ENCODE peak calls at places on chromosome 12, in six cellular contexts. One of them, this sample, is unnamed.

GRCh38 chr12:45244561-45245348 is 28.9 kb downstream of the ANO6 start:
- DNase-seq in IMR-90: peak
- DNase-seq in transverse colon: no peak
- DNase-seq in Peyer's patch: no peak
- DNase-seq in endodermal cell: no peak
- DNase-seq in heart right ventricle: no peak
- DNase-seq in this sample: no peak

GRCh38 chr12:57127101-57127709 is 1.1 kb upstream of the LRP1 start:
- DNase-seq in heart right ventricle: peak
- DNase-seq in Peyer's patch: peak
- DNase-seq in transverse colon: peak
- DNase-seq in IMR-90: no peak
- DNase-seq in endodermal cell: peak
- DNase-seq in this sample: no peak

GRCh38 chr12:54385251-54385914 is 850 bp upstream of the ZNF385A start:
- DNase-seq in IMR-90: no peak
- DNase-seq in endodermal cell: peak
- DNase-seq in Peyer's patch: no peak
- DNase-seq in heart right ventricle: no peak
- DNase-seq in transverse colon: no peak
- DNase-seq in this sample: no peak

GRCh38 chr12:131710464-131711457 is at the start of gene SFSWAP:
- DNase-seq in endodermal cell: peak
- DNase-seq in heart right ventricle: peak
- DNase-seq in Peyer's patch: peak
- DNase-seq in IMR-90: peak
- DNase-seq in transverse colon: peak
- DNase-seq in this sample: peak

GRCh38 chr12:115752913-115753726 is 524.4 kb downstream of the MED13L start:
- DNase-seq in endodermal cell: peak
- DNase-seq in IMR-90: peak
- DNase-seq in Peyer's patch: peak
- DNase-seq in transverse colon: peak
- DNase-seq in heart right ventricle: no peak
- DNase-seq in this sample: peak

GRCh38 chr12:30696486-30696885 is 817 bp upstream of the IPO8 start:
- DNase-seq in heart right ventricle: no peak
- DNase-seq in endodermal cell: peak
- DNase-seq in Peyer's patch: peak
- DNase-seq in transverse colon: no peak
- DNase-seq in IMR-90: no peak
- DNase-seq in this sample: no peak

GRCh38 chr12:108816652-108817335 is 40.6 kb downstream of the SSH1 start:
- DNase-seq in heart right ventricle: peak
- DNase-seq in IMR-90: no peak
- DNase-seq in Peyer's patch: no peak
- DNase-seq in transverse colon: peak
- DNase-seq in endodermal cell: no peak
- DNase-seq in this sample: no peak

GRCh38 chr12:13504736-13505135 is 308.2 kb downstream of the EMP1 start:
- DNase-seq in Peyer's patch: no peak
- DNase-seq in endodermal cell: no peak
- DNase-seq in IMR-90: no peak
- DNase-seq in heart right ventricle: no peak
- DNase-seq in transverse colon: no peak
- DNase-seq in this sample: no peak

GRCh38 chr12:16350682-16351081 is 3.2 kb downstream of the MGST1 start:
- DNase-seq in IMR-90: peak
- DNase-seq in endodermal cell: no peak
- DNase-seq in heart right ventricle: peak
- DNase-seq in Peyer's patch: no peak
- DNase-seq in transverse colon: no peak
- DNase-seq in this sample: peak

GRCh38 chr12:88570103-88570502 is 10.2 kb downstream of the KITLG start:
- DNase-seq in heart right ventricle: no peak
- DNase-seq in endodermal cell: peak
- DNase-seq in Peyer's patch: no peak
- DNase-seq in transverse colon: no peak
- DNase-seq in IMR-90: peak
- DNase-seq in this sample: peak

GRCh38 chr12:5736016-5736415 is 209.0 kb downstream of the ANO2 start:
- DNase-seq in transverse colon: no peak
- DNase-seq in IMR-90: no peak
- DNase-seq in heart right ventricle: no peak
- DNase-seq in endodermal cell: no peak
- DNase-seq in Peyer's patch: no peak
- DNase-seq in this sample: no peak

GRCh38 chr12:64528616-64529015 is 76.7 kb downstream of the TBK1 start:
- DNase-seq in Peyer's patch: no peak
- DNase-seq in IMR-90: peak
- DNase-seq in heart right ventricle: no peak
- DNase-seq in transverse colon: no peak
- DNase-seq in endodermal cell: peak
- DNase-seq in this sample: no peak

GRCh38 chr12:108838194-108839010 is 19.0 kb downstream of the SSH1 start:
- DNase-seq in Peyer's patch: peak
- DNase-seq in IMR-90: peak
- DNase-seq in heart right ventricle: peak
- DNase-seq in transverse colon: peak
- DNase-seq in endodermal cell: peak
- DNase-seq in this sample: peak

GRCh38 chr12:11862794-11863193 is 207.9 kb upstream of the BCL2L14 start:
- DNase-seq in IMR-90: peak
- DNase-seq in heart right ventricle: no peak
- DNase-seq in transverse colon: no peak
- DNase-seq in Peyer's patch: no peak
- DNase-seq in endodermal cell: peak
- DNase-seq in this sample: no peak

GRCh38 chr12:120181991-120182631 is 12.4 kb downstream of the GCN1 start:
- DNase-seq in heart right ventricle: no peak
- DNase-seq in endodermal cell: peak
- DNase-seq in IMR-90: peak
- DNase-seq in Peyer's patch: no peak
- DNase-seq in transverse colon: no peak
- DNase-seq in this sample: no peak

GRCh38 chr12:68839183-68840147 is 31.5 kb downstream of the MDM2 start:
- DNase-seq in Peyer's patch: no peak
- DNase-seq in IMR-90: no peak
- DNase-seq in transverse colon: no peak
- DNase-seq in heart right ventricle: no peak
- DNase-seq in endodermal cell: no peak
- DNase-seq in this sample: no peak

GRCh38 chr12:54759751-54760150 is 94.6 kb upstream of the MUCL1 start:
- DNase-seq in heart right ventricle: no peak
- DNase-seq in Peyer's patch: no peak
- DNase-seq in IMR-90: peak
- DNase-seq in transverse colon: no peak
- DNase-seq in endodermal cell: peak
- DNase-seq in this sample: peak

GRCh38 chr12:42859612-42860011 is 270.1 kb upstream of the PRICKLE1 start:
- DNase-seq in Peyer's patch: no peak
- DNase-seq in transverse colon: no peak
- DNase-seq in IMR-90: peak
- DNase-seq in heart right ventricle: no peak
- DNase-seq in endodermal cell: no peak
- DNase-seq in this sample: no peak

GRCh38 chr12:68259318-68259940 is 6.0 kb upstream of the IL22 start:
- DNase-seq in endodermal cell: no peak
- DNase-seq in transverse colon: no peak
- DNase-seq in Peyer's patch: no peak
- DNase-seq in heart right ventricle: no peak
- DNase-seq in IMR-90: peak
- DNase-seq in this sample: peak

GRCh38 chr12:91383106-91383505 is 200.5 kb upstream of the DCN start:
- DNase-seq in IMR-90: peak
- DNase-seq in heart right ventricle: no peak
- DNase-seq in Peyer's patch: no peak
- DNase-seq in transverse colon: no peak
- DNase-seq in endodermal cell: no peak
- DNase-seq in this sample: peak

GRCh38 chr12:101642115-101643067 is 47.6 kb downstream of the MYBPC1 start:
- DNase-seq in endodermal cell: peak
- DNase-seq in heart right ventricle: no peak
- DNase-seq in Peyer's patch: peak
- DNase-seq in IMR-90: no peak
- DNase-seq in transverse colon: peak
- DNase-seq in this sample: no peak

DNA sequence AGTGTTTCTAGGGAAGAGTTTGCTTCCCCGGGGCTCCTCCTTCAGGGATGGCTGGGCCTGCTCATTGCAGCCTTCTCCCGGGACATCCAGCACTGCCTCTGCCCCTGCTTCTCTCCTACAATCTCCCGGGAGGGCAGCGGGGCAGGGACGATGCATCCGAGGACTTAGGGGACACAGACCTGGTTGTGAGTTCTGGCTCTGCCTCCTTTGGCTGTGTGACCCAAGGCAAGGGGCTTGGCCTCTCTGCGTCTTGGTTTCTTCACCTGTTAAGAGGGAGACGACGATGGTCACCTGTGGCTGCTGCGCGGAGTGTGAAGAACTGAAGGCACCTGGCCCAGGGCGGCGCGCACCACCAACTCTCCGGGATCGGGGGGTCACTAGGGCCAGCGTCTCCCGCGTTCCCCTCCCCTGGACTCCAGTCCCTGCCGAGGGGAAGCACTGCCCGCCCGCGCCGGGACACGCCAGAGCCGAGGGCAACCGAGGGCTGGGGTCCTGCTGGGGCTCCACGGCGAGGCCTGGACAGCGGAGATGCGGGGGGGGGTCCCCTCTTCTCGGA is 391 bp downstream of the HVCN1 start:
- DNase-seq in transverse colon: no peak
- DNase-seq in Peyer's patch: no peak
- DNase-seq in heart right ventricle: no peak
- DNase-seq in endodermal cell: no peak
- DNase-seq in IMR-90: no peak
- DNase-seq in this sample: no peak
- H3K4me3 ChIP-seq in transverse colon: peak
- H3K4me3 ChIP-seq in Peyer's patch: peak
- H3K4me3 ChIP-seq in heart right ventricle: peak
- H3K4me3 ChIP-seq in endodermal cell: peak
- H3K4me3 ChIP-seq in IMR-90: peak
- H3K4me3 ChIP-seq in this sample: peak

GRCh38 chr12:118358008-118358359 is 14.7 kb downstream of the TAOK3 start:
- DNase-seq in transverse colon: no peak
- DNase-seq in endodermal cell: no peak
- DNase-seq in IMR-90: no peak
- DNase-seq in Peyer's patch: no peak
- DNase-seq in heart right ventricle: no peak
- DNase-seq in this sample: no peak

GRCh38 chr12:118355838-118356237 is 16.9 kb downstream of the TAOK3 start:
- DNase-seq in endodermal cell: no peak
- DNase-seq in transverse colon: no peak
- DNase-seq in Peyer's patch: no peak
- DNase-seq in IMR-90: no peak
- DNase-seq in heart right ventricle: no peak
- DNase-seq in this sample: no peak

GRCh38 chr12:118358607-118359540 is 13.8 kb downstream of the TAOK3 start:
- DNase-seq in heart right ventricle: no peak
- DNase-seq in endodermal cell: no peak
- DNase-seq in IMR-90: no peak
- DNase-seq in transverse colon: no peak
- DNase-seq in Peyer's patch: no peak
- DNase-seq in this sample: no peak

GRCh38 chr12:118356809-118357326 is 15.8 kb downstream of the TAOK3 start:
- DNase-seq in IMR-90: peak
- DNase-seq in Peyer's patch: no peak
- DNase-seq in heart right ventricle: no peak
- DNase-seq in transverse colon: no peak
- DNase-seq in endodermal cell: no peak
- DNase-seq in this sample: peak

GRCh38 chr12:118357327-118358007 is 15.2 kb downstream of the TAOK3 start:
- DNase-seq in heart right ventricle: no peak
- DNase-seq in endodermal cell: no peak
- DNase-seq in transverse colon: peak
- DNase-seq in IMR-90: peak
- DNase-seq in Peyer's patch: peak
- DNase-seq in this sample: no peak
- H3K4me3 ChIP-seq in heart right ventricle: no peak
- H3K4me3 ChIP-seq in endodermal cell: no peak
- H3K4me3 ChIP-seq in transverse colon: no peak
- H3K4me3 ChIP-seq in IMR-90: no peak
- H3K4me3 ChIP-seq in Peyer's patch: no peak
- H3K4me3 ChIP-seq in this sample: no peak

GRCh38 chr12:38138225-38139221 is 178.1 kb upstream of the ALG10B start:
- DNase-seq in Peyer's patch: peak
- DNase-seq in IMR-90: peak
- DNase-seq in endodermal cell: peak
- DNase-seq in transverse colon: peak
- DNase-seq in heart right ventricle: no peak
- DNase-seq in this sample: peak

GRCh38 chr12:38139456-38139855 is 177.1 kb upstream of the ALG10B start:
- DNase-seq in IMR-90: no peak
- DNase-seq in transverse colon: no peak
- DNase-seq in endodermal cell: no peak
- DNase-seq in heart right ventricle: no peak
- DNase-seq in Peyer's patch: no peak
- DNase-seq in this sample: no peak

GRCh38 chr12:38141239-38141638 is 175.3 kb upstream of the ALG10B start:
- DNase-seq in transverse colon: no peak
- DNase-seq in endodermal cell: no peak
- DNase-seq in Peyer's patch: no peak
- DNase-seq in IMR-90: no peak
- DNase-seq in heart right ventricle: no peak
- DNase-seq in this sample: no peak

GRCh38 chr12:38137287-38137686 is 179.3 kb upstream of the ALG10B start:
- DNase-seq in heart right ventricle: no peak
- DNase-seq in transverse colon: no peak
- DNase-seq in Peyer's patch: no peak
- DNase-seq in IMR-90: no peak
- DNase-seq in endodermal cell: no peak
- DNase-seq in this sample: no peak

GRCh38 chr12:38137716-38138115 is 178.9 kb upstream of the ALG10B start:
- DNase-seq in endodermal cell: no peak
- DNase-seq in IMR-90: no peak
- DNase-seq in heart right ventricle: no peak
- DNase-seq in Peyer's patch: no peak
- DNase-seq in transverse colon: no peak
- DNase-seq in this sample: no peak
- H3K4me3 ChIP-seq in endodermal cell: no peak
- H3K4me3 ChIP-seq in IMR-90: no peak
- H3K4me3 ChIP-seq in heart right ventricle: no peak
- H3K4me3 ChIP-seq in Peyer's patch: no peak
- H3K4me3 ChIP-seq in transverse colon: no peak
- H3K4me3 ChIP-seq in this sample: no peak

DNA sequence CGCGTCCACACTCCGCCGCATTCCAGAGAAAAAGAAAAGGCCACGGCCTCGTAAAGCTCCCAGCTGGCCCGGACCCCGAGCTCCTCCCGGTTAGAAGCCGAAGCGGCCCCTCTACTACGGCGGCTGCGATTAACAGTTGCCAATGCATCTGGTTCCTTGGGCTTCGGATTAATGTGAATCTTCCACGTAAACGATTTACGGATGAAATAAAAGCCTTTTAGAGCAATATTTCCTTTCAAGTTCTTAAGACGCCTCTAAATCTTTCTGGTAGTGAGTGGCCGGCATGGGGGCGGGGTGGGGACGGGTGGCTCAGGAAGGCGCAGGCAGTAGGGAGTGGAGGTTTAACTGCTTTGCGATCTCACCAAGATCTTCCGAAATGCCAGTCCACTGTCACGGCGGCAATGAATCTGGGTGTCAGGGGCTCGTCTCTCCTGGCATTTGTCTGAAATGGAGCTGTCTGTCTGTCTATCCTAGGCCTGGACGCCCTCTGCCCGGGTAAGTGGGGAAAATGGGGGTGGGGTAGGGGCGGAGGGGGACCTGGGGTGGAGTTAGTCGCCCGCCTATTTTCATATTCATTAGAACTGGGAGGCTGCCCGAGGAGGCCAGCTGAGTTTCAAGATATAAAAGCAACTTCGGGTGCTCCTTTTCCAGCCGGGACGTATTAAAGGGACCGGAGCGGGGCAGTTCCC is 427 bp upstream of the ALX1 start:
- DNase-seq in IMR-90: no peak
- DNase-seq in transverse colon: no peak
- DNase-seq in endodermal cell: peak
- DNase-seq in heart right ventricle: peak
- DNase-seq in Peyer's patch: no peak
- DNase-seq in this sample: no peak
- H3K4me3 ChIP-seq in IMR-90: peak
- H3K4me3 ChIP-seq in transverse colon: peak
- H3K4me3 ChIP-seq in endodermal cell: peak
- H3K4me3 ChIP-seq in heart right ventricle: no peak
- H3K4me3 ChIP-seq in Peyer's patch: peak
- H3K4me3 ChIP-seq in this sample: peak

This sample was measured in skeletal muscle cell.